ENCODE peak calls at places on chromosome 9, in five cellular contexts. T is ecto neural progenitor cell, D is non-pigmented ciliary epithelial cell, Z is NCI-H2171 treated with DMSO at 0.1 percent for 48 hours, N is B cell. L is an unnamed sample.
A peak's percentile ranks its signal among the peaks of the same experiment; 100 is the strongest.

GRCh38 chr9:88880194-88880593 is 111.1 kb upstream of the S1PR3 start:
- DNase-seq in Z (no peak), T (no peak), N (no peak), D (no peak), L (no peak)

GRCh38 chr9:4126184-4126865 is 173.5 kb downstream of the GLIS3 start:
- DNase-seq in N (no peak), T (no peak), D (peak; percentile 65), Z (no peak), L (no peak)

GRCh38 chr9:129487658-129488483 is 133.0 kb downstream of the C9orf50 start:
- DNase-seq in D (no peak), T (no peak), Z (peak; percentile 80), N (no peak), L (peak; percentile 80)

GRCh38 chr9:76828462-76828861 is 64.2 kb downstream of the PCA3 start:
- DNase-seq in D (no peak), N (no peak), Z (no peak), T (no peak), L (no peak)

GRCh38 chr9:81646337-81646736 is 43.0 kb downstream of the TLE1 start:
- DNase-seq in T (no peak), N (no peak), Z (no peak), D (no peak), L (no peak)

GRCh38 chr9:34519321-34520020 is 3.3 kb downstream of the ENHO start:
- DNase-seq in Z (no peak), D (no peak), N (no peak), T (no peak), L (no peak)

GRCh38 chr9:32928145-32928763 is 73.2 kb downstream of the APTX start:
- DNase-seq in D (no peak), Z (no peak), T (no peak), N (no peak), L (peak; percentile 93)

GRCh38 chr9:74846771-74847170 is 41.0 kb downstream of the TRPM6 start:
- DNase-seq in N (no peak), D (no peak), Z (no peak), T (no peak), L (no peak)

GRCh38 chr9:99531313-99531712 is 290.4 kb upstream of the NR4A3 start:
- DNase-seq in Z (no peak), N (no peak), T (no peak), D (no peak), L (no peak)